ENCODE peak calls at places on chromosomes 3 and 15, in six cellular contexts. One of them, this sample, is unnamed. For H3K27me3 and H3K4me1, the result is how much of the 10 kb centered on the place peaks cover.

GRCh38 chr3:194736896-194737600 is 51.4 kb downstream of the FAM43A start:
- DNase-seq in thyroid gland: no peak
- DNase-seq in heart left ventricle: no peak
- DNase-seq in transverse colon: no peak
- DNase-seq in HCT116: no peak
- DNase-seq in ovary: no peak
- DNase-seq in this sample: no peak

GRCh38 chr3:169146112-169146665 is 517.3 kb downstream of the MECOM start:
- DNase-seq in thyroid gland: peak
- DNase-seq in heart left ventricle: peak
- DNase-seq in transverse colon: peak
- DNase-seq in HCT116: no peak
- DNase-seq in ovary: peak
- DNase-seq in this sample: peak

GRCh38 chr3:129665024-129665768 is 58.7 kb upstream of the PLXND1 start:
- DNase-seq in thyroid gland: no peak
- DNase-seq in heart left ventricle: no peak
- DNase-seq in transverse colon: no peak
- DNase-seq in HCT116: no peak
- DNase-seq in ovary: no peak
- DNase-seq in this sample: no peak

GRCh38 chr3:54243262-54243931 is 121.0 kb downstream of the CACNA2D3 start:
- DNase-seq in thyroid gland: peak
- DNase-seq in heart left ventricle: no peak
- DNase-seq in transverse colon: no peak
- DNase-seq in HCT116: no peak
- DNase-seq in ovary: no peak
- DNase-seq in this sample: peak

GRCh38 chr3:53195602-53196574 is 34.9 kb downstream of the PRKCD start:
- DNase-seq in thyroid gland: peak
- DNase-seq in heart left ventricle: peak
- DNase-seq in transverse colon: peak
- DNase-seq in HCT116: peak
- DNase-seq in ovary: peak
- DNase-seq in this sample: peak

GRCh38 chr3:41265011-41265545 is 65.8 kb downstream of the CTNNB1 start:
- DNase-seq in thyroid gland: no peak
- DNase-seq in heart left ventricle: no peak
- DNase-seq in transverse colon: no peak
- DNase-seq in HCT116: peak
- DNase-seq in ovary: no peak
- DNase-seq in this sample: no peak

GRCh38 chr3:51933471-51934138 is 8.1 kb downstream of the RRP9 start:
- DNase-seq in thyroid gland: no peak
- DNase-seq in heart left ventricle: no peak
- DNase-seq in transverse colon: no peak
- DNase-seq in HCT116: no peak
- DNase-seq in ovary: no peak
- DNase-seq in this sample: no peak

GRCh38 chr3:67884345-67884744 is 229.9 kb upstream of the SUCLG2 start:
- DNase-seq in thyroid gland: no peak
- DNase-seq in heart left ventricle: no peak
- DNase-seq in transverse colon: no peak
- DNase-seq in HCT116: no peak
- DNase-seq in ovary: no peak
- DNase-seq in this sample: no peak

GRCh38 chr3:79383402-79384012 is 384.3 kb downstream of the ROBO1 start:
- DNase-seq in thyroid gland: no peak
- DNase-seq in heart left ventricle: no peak
- DNase-seq in transverse colon: no peak
- DNase-seq in HCT116: no peak
- DNase-seq in ovary: no peak
- DNase-seq in this sample: no peak

GRCh38 chr3:8575364-8576104 is 69.1 kb downstream of the SSUH2 start:
- DNase-seq in thyroid gland: no peak
- DNase-seq in heart left ventricle: no peak
- DNase-seq in transverse colon: no peak
- DNase-seq in HCT116: no peak
- DNase-seq in ovary: no peak
- DNase-seq in this sample: no peak

GRCh38 chr15:84795186-84795585 is 22.0 kb upstream of the ALPK3 start:
- DNase-seq in thyroid gland: no peak
- DNase-seq in heart left ventricle: no peak
- DNase-seq in transverse colon: no peak
- DNase-seq in HCT116: no peak
- DNase-seq in ovary: no peak
- DNase-seq in this sample: no peak

GRCh38 chr3:132695422-132695821 is 26.8 kb downstream of the NPHP3 start:
- DNase-seq in thyroid gland: no peak
- DNase-seq in heart left ventricle: no peak
- DNase-seq in transverse colon: no peak
- DNase-seq in HCT116: no peak
- DNase-seq in ovary: no peak
- DNase-seq in this sample: no peak

DNA sequence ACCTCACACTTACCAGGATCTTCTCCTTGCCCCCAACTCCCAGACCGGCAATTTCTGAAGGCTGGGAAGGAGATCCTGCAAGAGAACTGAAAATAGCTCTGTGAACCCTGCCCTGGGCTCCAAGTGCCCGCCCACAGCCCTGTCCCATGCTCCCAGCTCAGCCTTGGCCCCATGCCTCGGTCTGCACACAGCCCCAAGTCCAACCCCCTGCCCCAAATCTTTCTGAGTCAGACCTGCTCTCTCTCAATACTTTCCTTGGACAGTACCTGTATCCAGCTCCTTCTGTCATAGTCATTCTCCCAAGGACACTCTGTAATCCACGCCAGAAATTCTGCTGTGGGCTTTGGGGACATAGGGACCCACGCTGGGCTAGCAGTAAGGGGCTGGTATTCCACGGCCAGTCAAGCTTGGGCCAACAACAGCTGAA is 6.3 kb upstream of the SMAD3 start:
- DNase-seq in thyroid gland: no peak
- DNase-seq in heart left ventricle: peak
- DNase-seq in transverse colon: peak
- DNase-seq in HCT116: no peak
- DNase-seq in ovary: no peak
- DNase-seq in this sample: peak
- TF ChIP-seq POLR2A in thyroid gland: no peak
- TF ChIP-seq POLR2A in heart left ventricle: no peak
- TF ChIP-seq POLR2A in transverse colon: no peak
- TF ChIP-seq POLR2A in HCT116: no peak
- TF ChIP-seq POLR2A in ovary: no peak
- TF ChIP-seq POLR2A in this sample: no peak

DNA sequence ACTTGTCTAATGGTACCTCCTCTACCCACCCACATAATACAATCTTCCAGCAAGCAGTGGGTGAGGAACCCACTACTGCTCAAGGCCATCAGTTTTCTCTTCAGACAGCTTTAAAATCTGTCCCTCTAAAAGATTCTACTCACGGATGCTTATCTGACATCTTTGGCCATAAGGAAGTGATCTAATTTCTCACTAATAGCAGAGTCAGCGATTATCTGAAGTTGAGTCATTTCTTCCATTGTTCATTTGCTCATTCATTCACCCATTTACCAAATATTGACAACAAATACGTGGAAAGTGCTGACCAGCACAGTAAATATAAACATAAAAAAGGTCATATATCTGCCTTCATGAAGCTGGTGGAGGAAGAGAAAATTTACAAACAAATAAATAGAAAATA is 159.8 kb downstream of the GREM1 start:
- DNase-seq in thyroid gland: no peak
- DNase-seq in heart left ventricle: no peak
- DNase-seq in transverse colon: no peak
- DNase-seq in HCT116: no peak
- DNase-seq in ovary: no peak
- DNase-seq in this sample: no peak
- H3K27me3 ChIP-seq in thyroid gland: under half
- H3K27me3 ChIP-seq in heart left ventricle: under half
- H3K27me3 ChIP-seq in transverse colon: under half
- H3K27me3 ChIP-seq in HCT116: under half
- H3K27me3 ChIP-seq in ovary: under half
- H3K27me3 ChIP-seq in this sample: under half

GRCh38 chr15:31265090-31265870 is 61.4 kb upstream of the KLF13 start:
- DNase-seq in thyroid gland: no peak
- DNase-seq in heart left ventricle: peak
- DNase-seq in transverse colon: peak
- DNase-seq in HCT116: no peak
- DNase-seq in ovary: no peak
- DNase-seq in this sample: no peak

GRCh38 chr15:31267161-31268107 is 59.2 kb upstream of the KLF13 start:
- DNase-seq in thyroid gland: no peak
- DNase-seq in heart left ventricle: peak
- DNase-seq in transverse colon: peak
- DNase-seq in HCT116: no peak
- DNase-seq in ovary: no peak
- DNase-seq in this sample: no peak

GRCh38 chr15:31264534-31265089 is 62.0 kb upstream of the KLF13 start:
- DNase-seq in thyroid gland: no peak
- DNase-seq in heart left ventricle: no peak
- DNase-seq in transverse colon: no peak
- DNase-seq in HCT116: no peak
- DNase-seq in ovary: no peak
- DNase-seq in this sample: no peak

GRCh38 chr15:31266712-31267111 is 59.9 kb upstream of the KLF13 start:
- DNase-seq in thyroid gland: peak
- DNase-seq in heart left ventricle: no peak
- DNase-seq in transverse colon: peak
- DNase-seq in HCT116: no peak
- DNase-seq in ovary: no peak
- DNase-seq in this sample: no peak

GRCh38 chr15:31265871-31266711 is 60.5 kb upstream of the KLF13 start:
- DNase-seq in thyroid gland: no peak
- DNase-seq in heart left ventricle: peak
- DNase-seq in transverse colon: peak
- DNase-seq in HCT116: no peak
- DNase-seq in ovary: no peak
- DNase-seq in this sample: no peak
- H3K4me1 ChIP-seq in thyroid gland: under half
- H3K4me1 ChIP-seq in heart left ventricle: under half
- H3K4me1 ChIP-seq in transverse colon: under half
- H3K4me1 ChIP-seq in HCT116: under half
- H3K4me1 ChIP-seq in ovary: under half
- H3K4me1 ChIP-seq in this sample: under half

GRCh38 chr3:190142041-190142440 is 21.3 kb upstream of the P3H2 start:
- DNase-seq in thyroid gland: no peak
- DNase-seq in heart left ventricle: no peak
- DNase-seq in transverse colon: no peak
- DNase-seq in HCT116: no peak
- DNase-seq in ovary: no peak
- DNase-seq in this sample: no peak
- TF ChIP-seq POLR2A in thyroid gland: no peak
- TF ChIP-seq POLR2A in heart left ventricle: no peak
- TF ChIP-seq POLR2A in transverse colon: no peak
- TF ChIP-seq POLR2A in HCT116: no peak
- TF ChIP-seq POLR2A in ovary: no peak
- TF ChIP-seq POLR2A in this sample: no peak

GRCh38 chr15:88764448-88764847 is 38.8 kb upstream of the ACAN start:
- DNase-seq in thyroid gland: no peak
- DNase-seq in heart left ventricle: no peak
- DNase-seq in transverse colon: no peak
- DNase-seq in HCT116: no peak
- DNase-seq in ovary: no peak
- DNase-seq in this sample: no peak

GRCh38 chr15:88765212-88765611 is 38.0 kb upstream of the ACAN start:
- DNase-seq in thyroid gland: no peak
- DNase-seq in heart left ventricle: no peak
- DNase-seq in transverse colon: no peak
- DNase-seq in HCT116: no peak
- DNase-seq in ovary: no peak
- DNase-seq in this sample: no peak

GRCh38 chr15:88769161-88769971 is 33.9 kb upstream of the ACAN start:
- DNase-seq in thyroid gland: no peak
- DNase-seq in heart left ventricle: no peak
- DNase-seq in transverse colon: no peak
- DNase-seq in HCT116: no peak
- DNase-seq in ovary: no peak
- DNase-seq in this sample: no peak
- H3K27me3 ChIP-seq in thyroid gland: under half
- H3K27me3 ChIP-seq in heart left ventricle: under half
- H3K27me3 ChIP-seq in transverse colon: under half
- H3K27me3 ChIP-seq in HCT116: under half
- H3K27me3 ChIP-seq in ovary: under half
- H3K27me3 ChIP-seq in this sample: under half